ENCODE peak calls at places on chromosomes 4 and X, in ten cellular contexts. One of them, this sample, is unnamed.

GRCh38 chr4:7045961-7046921 is 3.1 kb downstream of the TADA2B start:
- DNase-seq in upper lobe of left lung: no peak
- DNase-seq in ovary: no peak
- DNase-seq in uterus: no peak
- DNase-seq in tibial nerve: no peak
- DNase-seq in Peyer's patch: peak; percentile 56
- DNase-seq in breast epithelium: no peak
- DNase-seq in A549: no peak
- DNase-seq in GM12878: peak; percentile 66
- DNase-seq in K562: no peak
- DNase-seq in this sample: no peak

GRCh38 chr4:35934370-35934981 is 309.8 kb downstream of the ARAP2 start:
- DNase-seq in breast epithelium: no peak
- DNase-seq in upper lobe of left lung: no peak
- DNase-seq in tibial nerve: no peak
- DNase-seq in GM12878: peak; percentile 21
- DNase-seq in Peyer's patch: no peak
- DNase-seq in K562: no peak
- DNase-seq in A549: no peak
- DNase-seq in uterus: no peak
- DNase-seq in ovary: no peak
- DNase-seq in this sample: no peak

GRCh38 chr4:147550626-147551250 is 66.5 kb upstream of the TMEM184C start:
- DNase-seq in uterus: no peak
- DNase-seq in GM12878: peak; percentile 24
- DNase-seq in ovary: no peak
- DNase-seq in breast epithelium: no peak
- DNase-seq in Peyer's patch: no peak
- DNase-seq in A549: no peak
- DNase-seq in K562: no peak
- DNase-seq in tibial nerve: no peak
- DNase-seq in upper lobe of left lung: no peak
- DNase-seq in this sample: no peak

GRCh38 chr4:82891728-82892466 is 944 bp upstream of the SEC31A start:
- DNase-seq in K562: no peak
- DNase-seq in A549: no peak
- DNase-seq in breast epithelium: no peak
- DNase-seq in Peyer's patch: no peak
- DNase-seq in upper lobe of left lung: no peak
- DNase-seq in GM12878: no peak
- DNase-seq in ovary: no peak
- DNase-seq in uterus: no peak
- DNase-seq in tibial nerve: no peak
- DNase-seq in this sample: no peak

GRCh38 chr4:106893903-106894302 is 142.2 kb downstream of the DKK2 start:
- DNase-seq in Peyer's patch: no peak
- DNase-seq in A549: no peak
- DNase-seq in GM12878: no peak
- DNase-seq in ovary: no peak
- DNase-seq in tibial nerve: no peak
- DNase-seq in upper lobe of left lung: no peak
- DNase-seq in breast epithelium: no peak
- DNase-seq in uterus: no peak
- DNase-seq in K562: no peak
- DNase-seq in this sample: no peak

GRCh38 chrX:72021975-72022374 is 109.7 kb downstream of the RTL5 start:
- DNase-seq in tibial nerve: no peak
- DNase-seq in breast epithelium: no peak
- DNase-seq in K562: peak; percentile 30
- DNase-seq in uterus: no peak
- DNase-seq in upper lobe of left lung: no peak
- DNase-seq in ovary: no peak
- DNase-seq in A549: no peak
- DNase-seq in Peyer's patch: no peak
- DNase-seq in GM12878: no peak
- DNase-seq in this sample: no peak

GRCh38 chr4:65865489-65865888 is 195.2 kb upstream of the EPHA5 start:
- DNase-seq in breast epithelium: no peak
- DNase-seq in GM12878: no peak
- DNase-seq in Peyer's patch: no peak
- DNase-seq in A549: no peak
- DNase-seq in tibial nerve: no peak
- DNase-seq in ovary: no peak
- DNase-seq in upper lobe of left lung: no peak
- DNase-seq in uterus: no peak
- DNase-seq in K562: no peak
- DNase-seq in this sample: no peak

GRCh38 chrX:39121903-39122302 is 320.6 kb downstream of the MID1IP1 start:
- DNase-seq in K562: no peak
- DNase-seq in ovary: no peak
- DNase-seq in upper lobe of left lung: no peak
- DNase-seq in A549: no peak
- DNase-seq in GM12878: no peak
- DNase-seq in breast epithelium: no peak
- DNase-seq in tibial nerve: no peak
- DNase-seq in uterus: no peak
- DNase-seq in Peyer's patch: no peak
- DNase-seq in this sample: no peak

GRCh38 chr4:119124314-119124713 is 11.3 kb upstream of the MYOZ2 start:
- DNase-seq in ovary: no peak
- DNase-seq in Peyer's patch: no peak
- DNase-seq in K562: no peak
- DNase-seq in tibial nerve: no peak
- DNase-seq in GM12878: no peak
- DNase-seq in breast epithelium: no peak
- DNase-seq in uterus: no peak
- DNase-seq in upper lobe of left lung: no peak
- DNase-seq in A549: no peak
- DNase-seq in this sample: no peak

GRCh38 chrX:118325453-118325852 is 20.5 kb upstream of the WDR44 start:
- DNase-seq in breast epithelium: no peak
- DNase-seq in GM12878: no peak
- DNase-seq in tibial nerve: no peak
- DNase-seq in Peyer's patch: no peak
- DNase-seq in A549: no peak
- DNase-seq in upper lobe of left lung: no peak
- DNase-seq in ovary: no peak
- DNase-seq in K562: peak; percentile 15
- DNase-seq in uterus: no peak
- DNase-seq in this sample: no peak

GRCh38 chrX:109992203-109992602 is 10.7 kb upstream of the TMEM164 start:
- DNase-seq in ovary: no peak
- DNase-seq in A549: no peak
- DNase-seq in uterus: no peak
- DNase-seq in GM12878: no peak
- DNase-seq in Peyer's patch: no peak
- DNase-seq in K562: no peak
- DNase-seq in upper lobe of left lung: no peak
- DNase-seq in breast epithelium: no peak
- DNase-seq in tibial nerve: no peak
- DNase-seq in this sample: no peak

GRCh38 chr4:20625460-20625859 is 74.8 kb upstream of the PACRGL start:
- DNase-seq in breast epithelium: no peak
- DNase-seq in tibial nerve: no peak
- DNase-seq in uterus: no peak
- DNase-seq in GM12878: no peak
- DNase-seq in A549: no peak
- DNase-seq in Peyer's patch: no peak
- DNase-seq in K562: no peak
- DNase-seq in upper lobe of left lung: peak; percentile 38
- DNase-seq in ovary: no peak
- DNase-seq in this sample: no peak

GRCh38 chr4:17781072-17781830 is at the start of gene FAM184B:
- DNase-seq in breast epithelium: no peak
- DNase-seq in uterus: no peak
- DNase-seq in Peyer's patch: no peak
- DNase-seq in tibial nerve: no peak
- DNase-seq in A549: no peak
- DNase-seq in ovary: no peak
- DNase-seq in upper lobe of left lung: no peak
- DNase-seq in GM12878: no peak
- DNase-seq in K562: no peak
- DNase-seq in this sample: no peak

DNA sequence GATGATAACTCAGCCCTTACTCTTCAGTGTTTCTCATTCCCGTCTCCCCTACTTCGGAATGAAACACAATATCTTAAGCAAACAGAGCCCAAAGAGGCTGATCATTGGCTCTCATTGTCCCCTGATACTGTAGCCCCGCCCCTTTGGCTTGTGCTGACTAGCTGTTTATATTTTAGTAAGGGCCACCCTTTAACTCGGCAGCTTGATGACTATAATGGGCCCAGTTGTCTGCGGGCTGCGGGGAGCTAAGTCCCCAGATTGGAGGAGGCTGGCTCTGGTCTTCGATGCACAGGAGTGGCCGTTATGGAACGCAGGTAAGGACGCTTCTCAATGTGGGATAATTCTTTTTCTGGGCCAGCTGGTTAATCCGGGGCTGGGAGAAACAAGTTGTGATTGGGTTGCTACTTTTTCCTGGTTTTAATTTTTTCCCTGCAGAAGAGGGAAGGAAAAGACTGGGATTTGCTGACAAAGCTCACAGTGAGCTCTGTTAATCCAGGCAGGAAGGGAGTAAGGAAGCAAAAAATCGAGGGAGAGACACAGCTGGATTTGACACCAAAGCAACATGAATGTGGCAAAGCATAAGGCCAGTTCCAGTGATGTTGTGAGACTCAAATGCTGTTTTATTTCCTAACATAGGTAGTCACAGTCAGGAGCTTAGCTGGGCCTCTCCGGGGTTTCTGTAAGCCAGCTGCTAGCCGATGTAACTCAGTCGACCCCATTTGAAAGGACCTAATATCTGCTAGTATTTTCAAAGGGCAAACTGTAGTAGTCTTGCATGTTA is at the start of gene TRIM2:
- DNase-seq in upper lobe of left lung: peak; percentile 84
- DNase-seq in Peyer's patch: peak; percentile 23
- DNase-seq in GM12878: no peak
- DNase-seq in A549: no peak
- DNase-seq in uterus: peak; percentile 73
- DNase-seq in breast epithelium: no peak
- DNase-seq in K562: peak; percentile 66
- DNase-seq in tibial nerve: peak; percentile 62
- DNase-seq in ovary: peak; percentile 63
- DNase-seq in this sample: no peak
- H3K4me3 ChIP-seq in upper lobe of left lung: peak within 1 kb of the TSS; percentile 48
- H3K4me3 ChIP-seq in Peyer's patch: no peak within 1 kb of the TSS
- H3K4me3 ChIP-seq in GM12878: no peak within 1 kb of the TSS
- H3K4me3 ChIP-seq in A549: no peak within 1 kb of the TSS
- H3K4me3 ChIP-seq in uterus: no peak within 1 kb of the TSS
- H3K4me3 ChIP-seq in breast epithelium: peak within 1 kb of the TSS; percentile 11
- H3K4me3 ChIP-seq in K562: no peak within 1 kb of the TSS
- H3K4me3 ChIP-seq in tibial nerve: peak within 1 kb of the TSS; percentile 29
- H3K4me3 ChIP-seq in ovary: peak within 1 kb of the TSS; percentile 30
- H3K4me3 ChIP-seq in this sample: no peak within 1 kb of the TSS

GRCh38 chr4:8181119-8181518 is 18.0 kb upstream of the SH3TC1 start:
- DNase-seq in uterus: no peak
- DNase-seq in A549: no peak
- DNase-seq in K562: no peak
- DNase-seq in GM12878: no peak
- DNase-seq in tibial nerve: no peak
- DNase-seq in breast epithelium: no peak
- DNase-seq in upper lobe of left lung: no peak
- DNase-seq in Peyer's patch: no peak
- DNase-seq in ovary: no peak
- DNase-seq in this sample: no peak
- H3K4me1 ChIP-seq in uterus: no peaks in the 10 kb centered on the region
- H3K4me1 ChIP-seq in A549: peaks cover 43% of the 10 kb centered on the region
- H3K4me1 ChIP-seq in K562: peaks cover 19% of the 10 kb centered on the region
- H3K4me1 ChIP-seq in GM12878: no peaks in the 10 kb centered on the region
- H3K4me1 ChIP-seq in tibial nerve: peaks cover 9% of the 10 kb centered on the region
- H3K4me1 ChIP-seq in breast epithelium: no peaks in the 10 kb centered on the region
- H3K4me1 ChIP-seq in upper lobe of left lung: peaks cover 24% of the 10 kb centered on the region
- H3K4me1 ChIP-seq in Peyer's patch: no peaks in the 10 kb centered on the region
- H3K4me1 ChIP-seq in ovary: no peaks in the 10 kb centered on the region
- H3K4me1 ChIP-seq in this sample: peaks cover 34% of the 10 kb centered on the region

GRCh38 chr4:139689093-139689722 is 23.6 kb downstream of the MGST2 start:
- DNase-seq in Peyer's patch: no peak
- DNase-seq in GM12878: no peak
- DNase-seq in K562: no peak
- DNase-seq in breast epithelium: no peak
- DNase-seq in uterus: no peak
- DNase-seq in ovary: no peak
- DNase-seq in upper lobe of left lung: no peak
- DNase-seq in tibial nerve: no peak
- DNase-seq in A549: no peak
- DNase-seq in this sample: no peak

GRCh38 chr4:139694522-139694921 is 28.9 kb downstream of the MGST2 start:
- DNase-seq in ovary: no peak
- DNase-seq in upper lobe of left lung: no peak
- DNase-seq in breast epithelium: no peak
- DNase-seq in GM12878: no peak
- DNase-seq in A549: no peak
- DNase-seq in K562: no peak
- DNase-seq in tibial nerve: no peak
- DNase-seq in uterus: no peak
- DNase-seq in Peyer's patch: no peak
- DNase-seq in this sample: no peak

GRCh38 chr4:139686988-139687387 is 21.4 kb downstream of the MGST2 start:
- DNase-seq in ovary: no peak
- DNase-seq in breast epithelium: no peak
- DNase-seq in GM12878: no peak
- DNase-seq in upper lobe of left lung: no peak
- DNase-seq in tibial nerve: no peak
- DNase-seq in Peyer's patch: no peak
- DNase-seq in K562: no peak
- DNase-seq in uterus: no peak
- DNase-seq in A549: no peak
- DNase-seq in this sample: no peak

GRCh38 chr4:139696491-139696890 is 30.9 kb downstream of the MGST2 start:
- DNase-seq in Peyer's patch: no peak
- DNase-seq in upper lobe of left lung: no peak
- DNase-seq in K562: no peak
- DNase-seq in A549: no peak
- DNase-seq in GM12878: no peak
- DNase-seq in uterus: no peak
- DNase-seq in breast epithelium: no peak
- DNase-seq in ovary: no peak
- DNase-seq in tibial nerve: no peak
- DNase-seq in this sample: no peak

GRCh38 chr4:139692300-139693012 is 26.8 kb downstream of the MGST2 start:
- DNase-seq in ovary: no peak
- DNase-seq in GM12878: no peak
- DNase-seq in uterus: no peak
- DNase-seq in A549: no peak
- DNase-seq in Peyer's patch: no peak
- DNase-seq in K562: no peak
- DNase-seq in upper lobe of left lung: no peak
- DNase-seq in tibial nerve: no peak
- DNase-seq in breast epithelium: no peak
- DNase-seq in this sample: no peak
- TF ChIP-seq POLR2A in ovary: no peak
- TF ChIP-seq POLR2A in GM12878: no peak
- TF ChIP-seq POLR2A in uterus: no peak
- TF ChIP-seq POLR2A in A549: no peak
- TF ChIP-seq POLR2A in Peyer's patch: no peak
- TF ChIP-seq POLR2A in K562: no peak
- TF ChIP-seq POLR2A in upper lobe of left lung: no peak
- TF ChIP-seq POLR2A in tibial nerve: no peak
- TF ChIP-seq POLR2A in breast epithelium: no peak
- TF ChIP-seq POLR2A in this sample: no peak

GRCh38 chr4:25928956-25929336 is 14.9 kb downstream of the SMIM20 start:
- DNase-seq in Peyer's patch: no peak
- DNase-seq in A549: no peak
- DNase-seq in uterus: no peak
- DNase-seq in upper lobe of left lung: no peak
- DNase-seq in GM12878: no peak
- DNase-seq in ovary: no peak
- DNase-seq in tibial nerve: no peak
- DNase-seq in K562: no peak
- DNase-seq in breast epithelium: no peak
- DNase-seq in this sample: no peak
- H3K4me3 ChIP-seq in Peyer's patch: no peak overlapping the region
- H3K4me3 ChIP-seq in A549: no peak overlapping the region
- H3K4me3 ChIP-seq in uterus: no peak overlapping the region
- H3K4me3 ChIP-seq in upper lobe of left lung: peak overlapping the region; percentile 3
- H3K4me3 ChIP-seq in GM12878: no peak overlapping the region
- H3K4me3 ChIP-seq in ovary: no peak overlapping the region
- H3K4me3 ChIP-seq in tibial nerve: no peak overlapping the region
- H3K4me3 ChIP-seq in K562: no peak overlapping the region
- H3K4me3 ChIP-seq in breast epithelium: no peak overlapping the region
- H3K4me3 ChIP-seq in this sample: no peak overlapping the region

This sample was measured in esophagus squamous epithelium.